ENCODE peak calls at places on chromosomes 16 and 17, in eight cellular contexts. J is mucosa of descending colon; B is PC-9; R is tibial nerve; A is sigmoid colon; H is hepatocyte; Z is right lobe of liver; N is CD8-positive, alpha-beta T cell. W is an unnamed sample.

GRCh38 chr17:56593741-56594527 is 435 bp downstream of the NOG start:
- DNase-seq in A (peak; percentile 72), H (peak; percentile 64), N (no peak), Z (peak; percentile 62), R (no peak), J (peak; percentile 63), B (peak; percentile 69), W (peak; percentile 85)

GRCh38 chr17:81652901-81653771 is 3.2 kb downstream of the PDE6G start:
- DNase-seq in Z (no peak), H (no peak), B (no peak), R (no peak), N (no peak), A (peak; percentile 65), J (no peak), W (no peak)

GRCh38 chr16:11114366-11115164 is 141.4 kb downstream of the SOCS1 start:
- DNase-seq in Z (no peak), A (no peak), B (no peak), J (no peak), H (no peak), N (no peak), R (no peak), W (no peak)

GRCh38 chr16:88611220-88611821 is 27.1 kb upstream of the IL17C start:
- DNase-seq in A (no peak), B (no peak), R (no peak), Z (no peak), H (no peak), J (no peak), N (no peak), W (no peak)

GRCh38 chr17:57900991-57901743 is 51.3 kb upstream of the MRPS23 start:
- DNase-seq in Z (peak; percentile 78), N (no peak), R (no peak), H (no peak), J (no peak), A (no peak), B (peak; percentile 65), W (no peak)

GRCh38 chr17:7262192-7263070 is at the start of gene CLDN7:
- DNase-seq in Z (no peak), A (no peak), R (no peak), J (peak; percentile 96), N (no peak), H (peak; percentile 95), B (peak; percentile 99), W (peak; percentile 95)

GRCh38 chr16:9047689-9048301 is 43.6 kb upstream of the HAPSTR1 start:
- DNase-seq in A (peak; percentile 95), N (peak; percentile 6), J (peak; percentile 84), Z (peak; percentile 96), B (peak; percentile 85), R (peak; percentile 54), H (peak; percentile 96), W (peak; percentile 81)

GRCh38 chr16:86634290-86634689 is 55.9 kb downstream of the FOXL1 start:
- DNase-seq in A (no peak), N (no peak), R (no peak), J (no peak), Z (no peak), H (no peak), B (no peak), W (no peak)

GRCh38 chr17:62592305-62593099 is 35.0 kb upstream of the MRC2 start:
- DNase-seq in N (no peak), R (no peak), H (no peak), J (no peak), B (no peak), A (no peak), Z (no peak), W (no peak)

GRCh38 chr17:7323731-7324437 is 5.3 kb downstream of the NEURL4 start:
- DNase-seq in H (peak; percentile 49), B (peak; percentile 53), A (peak; percentile 71), J (no peak), R (no peak), N (peak; percentile 55), Z (no peak), W (peak; percentile 77)

GRCh38 chr16:6892961-6893360 is 439.7 kb upstream of the RBFOX1 start:
- DNase-seq in J (no peak), A (no peak), N (no peak), B (no peak), H (no peak), Z (no peak), R (no peak), W (no peak)

GRCh38 chr17:50689956-50690886 is 17.5 kb downstream of the ANKRD40 start:
- DNase-seq in H (no peak), N (no peak), R (no peak), A (no peak), B (no peak), Z (no peak), J (no peak), W (peak; percentile 55)

GRCh38 chr16:67241008-67241900 is 6.0 kb downstream of the FHOD1 start:
- DNase-seq in Z (peak; percentile 66), N (no peak), A (no peak), J (peak; percentile 85), B (peak; percentile 90), R (no peak), H (peak; percentile 68), W (peak; percentile 93)

GRCh38 chr17:8068736-8069586 is 18.6 kb downstream of the ALOX12B start:
- DNase-seq in Z (no peak), J (peak; percentile 72), R (no peak), N (no peak), H (no peak), A (peak; percentile 76), B (no peak), W (peak; percentile 74)

GRCh38 chr17:32490101-32490482 is 3.3 kb downstream of the CDK5R1 start:
- DNase-seq in B (no peak), A (no peak), J (peak; percentile 55), N (no peak), R (no peak), Z (no peak), H (no peak), W (peak; percentile 44)

GRCh38 chr17:34639706-34640425 is 60.5 kb downstream of the TMEM132E start:
- DNase-seq in N (no peak), A (no peak), J (no peak), B (no peak), R (no peak), Z (no peak), H (no peak), W (no peak)

GRCh38 chr16:46832757-46833464 is 1.9 kb upstream of the C16orf87 start:
- DNase-seq in R (no peak), J (no peak), A (no peak), B (no peak), Z (no peak), H (no peak), N (no peak), W (no peak)

GRCh38 chr16:23387666-23388065 is 65.3 kb downstream of the COG7 start:
- DNase-seq in B (no peak), J (no peak), Z (no peak), A (no peak), R (no peak), H (no peak), N (no peak), W (no peak)

GRCh38 chr16:27512061-27512460 is 37.7 kb downstream of the GTF3C1 start:
- DNase-seq in J (no peak), Z (no peak), B (no peak), H (no peak), A (no peak), N (no peak), R (no peak), W (no peak)

GRCh38 chr17:21843318-21843865 is 151.1 kb downstream of the KCNJ18 start:
- DNase-seq in A (no peak), N (no peak), R (no peak), H (no peak), B (no peak), J (no peak), Z (no peak), W (peak; percentile 35)

GRCh38 chr17:59496178-59496577 is 69.2 kb upstream of the DHX40 start:
- DNase-seq in Z (no peak), B (no peak), A (no peak), J (no peak), R (no peak), N (no peak), H (no peak), W (no peak)

GRCh38 chr17:34633351-34633750 is 54.0 kb downstream of the TMEM132E start:
- DNase-seq in R (no peak), B (no peak), A (no peak), J (no peak), Z (no peak), H (peak; percentile 27), N (no peak), W (peak; percentile 48)

DNA sequence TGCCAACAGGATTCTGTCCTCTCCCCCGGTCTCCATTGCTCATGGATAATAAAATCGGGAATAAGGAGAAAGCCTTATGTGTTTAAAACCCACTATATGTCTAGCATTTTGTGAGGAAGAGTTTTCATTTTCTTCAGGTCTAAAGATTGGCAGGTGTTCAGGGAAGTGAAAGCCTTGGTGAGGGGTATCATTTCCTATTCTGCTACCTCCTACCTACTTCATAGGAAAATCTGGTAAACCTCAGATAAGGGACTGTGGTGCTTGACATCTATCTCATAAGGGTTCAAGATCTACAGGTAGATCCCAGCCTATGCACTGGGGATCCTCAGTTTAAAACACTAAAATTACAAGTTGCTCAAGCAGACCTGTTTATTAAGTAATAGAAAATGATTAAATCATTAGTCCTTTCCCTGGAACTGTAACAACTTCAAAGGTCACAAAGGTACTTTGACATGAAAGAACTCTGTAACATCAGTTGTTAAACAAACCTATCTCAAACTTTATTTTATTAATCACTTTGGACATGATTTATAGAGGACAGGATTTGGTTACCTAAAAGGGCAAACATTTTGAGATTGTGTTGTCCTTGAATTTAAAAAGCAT is 6.5 kb downstream of the MOSMO start:
- DNase-seq in B (no peak), H (no peak), J (no peak), R (no peak), A (no peak), Z (no peak), N (no peak), W (no peak)
- H3K4me1 ChIP-seq in B (peaks cover 10% of the 10 kb centered on the region), H (no peaks in the 10 kb centered on the region), J (peaks cover 2% of the 10 kb centered on the region), R (no peaks in the 10 kb centered on the region), A (peaks cover 37% of the 10 kb centered on the region), Z (peaks cover 8% of the 10 kb centered on the region), N (peaks cover 10% of the 10 kb centered on the region), W (peaks cover 24% of the 10 kb centered on the region)

GRCh38 chr16:70467113-70467512 is 12.7 kb downstream of the FCSK start:
- DNase-seq in B (no peak), Z (no peak), J (no peak), N (no peak), A (no peak), H (no peak), R (no peak), W (no peak)
- TF ChIP-seq CTCF in B (no peak), Z (no peak), J (no peak), N (no peak), A (no peak), H (no peak), R (no peak), W (no peak)

DNA sequence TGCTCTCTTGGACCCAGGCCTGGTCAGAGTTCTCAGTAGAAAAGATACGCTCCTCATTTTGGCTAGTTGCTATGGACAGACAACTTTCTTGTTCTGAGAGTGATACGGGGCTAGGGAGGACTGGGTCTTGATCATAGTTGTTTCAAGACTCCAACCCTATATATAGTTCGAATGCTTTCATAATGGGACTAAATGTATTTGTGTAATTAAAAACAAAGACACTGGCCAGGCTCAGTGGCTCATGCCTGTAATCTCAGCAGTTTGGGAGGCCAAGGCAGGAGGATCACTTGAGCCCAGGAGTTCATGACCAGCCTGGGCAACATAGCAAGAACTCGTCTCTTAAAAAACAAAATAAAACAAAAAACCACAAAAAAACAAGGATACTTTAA is 17.7 kb downstream of the SLC7A6 start:
- DNase-seq in A (no peak), R (no peak), Z (no peak), J (no peak), B (no peak), N (no peak), H (no peak), W (no peak)
- H3K4me1 ChIP-seq in A (peaks cover under 1% of the 10 kb centered on the region), R (no peaks in the 10 kb centered on the region), Z (no peaks in the 10 kb centered on the region), J (peaks cover 10% of the 10 kb centered on the region), B (no peaks in the 10 kb centered on the region), N (peaks cover 81% of the 10 kb centered on the region), H (no peaks in the 10 kb centered on the region), W (peaks cover 43% of the 10 kb centered on the region)

GRCh38 chr17:79104898-79105600 is 30.4 kb downstream of the ENGASE start:
- DNase-seq in J (no peak), H (no peak), A (no peak), Z (no peak), B (no peak), R (no peak), N (no peak), W (no peak)
- TF ChIP-seq CTCF in J (no peak), H (no peak), A (no peak), Z (no peak), B (no peak), R (no peak), N (no peak), W (no peak)

W was measured in upper lobe of right lung.